ENCODE peak calls at places on chromosomes 11 and 22, in seven cellular contexts. R is SW 1271, J is NB4, W is NCI-H774, L is EL, G is posterior cingulate gyrus, S is cerebellar cortex. V is an unnamed sample.

GRCh38 chr22:43326342-43326825 is 16.8 kb downstream of the SCUBE1 start:
- DNase-seq in R (no peak), J (no peak), W (no peak), L (no peak), G (no peak), S (peak; percentile 82), V (no peak)

GRCh38 chr11:92295175-92296137 is 70.8 kb downstream of the FAT3 start:
- DNase-seq in R (no peak), J (no peak), W (no peak), L (peak; percentile 62), G (no peak), S (no peak), V (no peak)

GRCh38 chr22:34950480-34950879 is 115.5 kb upstream of the ISX start:
- DNase-seq in R (no peak), J (no peak), W (no peak), L (no peak), G (no peak), S (peak; percentile 0), V (no peak)

GRCh38 chr22:23383491-23384450 is 196.3 kb downstream of the IGLL1 start:
- DNase-seq in R (no peak), J (peak; percentile 25), W (no peak), L (no peak), G (no peak), S (no peak), V (no peak)

GRCh38 chr11:108973402-108974119 is 308.7 kb downstream of the DDX10 start:
- DNase-seq in R (peak; percentile 97), J (no peak), W (no peak), L (peak; percentile 97), G (no peak), S (peak; percentile 11), V (no peak)

GRCh38 chr22:27461470-27461869 is 340.1 kb downstream of the MN1 start:
- DNase-seq in R (peak; percentile 80), J (no peak), W (no peak), L (peak; percentile 99), G (no peak), S (no peak), V (no peak)

GRCh38 chr22:18148508-18148965 is 1.4 kb upstream of the USP18 start:
- DNase-seq in R (no peak), J (no peak), W (no peak), L (no peak), G (no peak), S (no peak), V (no peak)

GRCh38 chr11:64745219-64745522 is 1.2 kb upstream of the RASGRP2 start:
- DNase-seq in R (no peak), J (peak; percentile 99), W (no peak), L (no peak), G (no peak), S (no peak), V (no peak)

GRCh38 chr11:1839924-1840779 is 1.4 kb downstream of the TNNI2 start:
- DNase-seq in R (no peak), J (peak; percentile 85), W (no peak), L (no peak), G (no peak), S (no peak), V (no peak)

GRCh38 chr22:50473088-50473487 is 1.7 kb downstream of the SBF1 start:
- DNase-seq in R (peak; percentile 20), J (peak; percentile 53), W (no peak), L (no peak), G (no peak), S (peak; percentile 29), V (no peak)

GRCh38 chr11:124071622-124071948 is 30.5 kb upstream of the OR10G7 start:
- DNase-seq in R (no peak), J (no peak), W (peak; percentile 26), L (no peak), G (no peak), S (no peak), V (no peak)

GRCh38 chr22:46986788-46987187 is 224.3 kb downstream of the TBC1D22A start:
- DNase-seq in R (no peak), J (no peak), W (no peak), L (no peak), G (no peak), S (no peak), V (no peak)

GRCh38 chr11:76152741-76153608 is 53.3 kb downstream of the WNT11 start:
- DNase-seq in R (no peak), J (no peak), W (no peak), L (no peak), G (no peak), S (no peak), V (no peak)

GRCh38 chr11:44427432-44427831 is 117.5 kb upstream of the ALX4 start:
- DNase-seq in R (no peak), J (peak; percentile 52), W (no peak), L (no peak), G (no peak), S (no peak), V (no peak)

GRCh38 chr11:117072517-117073218 is 25.6 kb downstream of the SIK3 start:
- DNase-seq in R (peak; percentile 86), J (peak; percentile 94), W (peak; percentile 43), L (peak; percentile 93), G (no peak), S (no peak), V (no peak)

GRCh38 chr11:84345597-84345996 is 1059.4 kb upstream of the CCDC90B start:
- DNase-seq in R (no peak), J (no peak), W (peak; percentile 3), L (no peak), G (no peak), S (no peak), V (no peak)

GRCh38 chr22:27857441-27857840 is 55.9 kb upstream of the MN1 start:
- DNase-seq in R (no peak), J (no peak), W (no peak), L (peak; percentile 80), G (no peak), S (no peak), V (no peak)